ENCODE peak calls at places on chromosomes 3 and 15, in four cellular contexts. Y, E, U and J are unnamed samples.

GRCh38 chr3:71453822-71454512 is 129.6 kb downstream of the FOXP1 start:
- DNase-seq in Y (no peak), E (no peak), U (no peak), J (no peak)

GRCh38 chr3:22959593-22959992 is 243.5 kb upstream of the UBE2E2 start:
- DNase-seq in Y (peak; percentile 40), E (no peak), U (no peak), J (peak; percentile 30)

GRCh38 chr3:152269423-152270144 is 855 bp downstream of the MBNL1 start:
- DNase-seq in Y (no peak), E (peak; percentile 82), U (peak; percentile 83), J (no peak)

GRCh38 chr3:9916346-9916733 is 558 bp upstream of the IL17RC start:
- DNase-seq in Y (no peak), E (peak; percentile 54), U (no peak), J (no peak)

GRCh38 chr3:151877269-151877668 is 3.8 kb downstream of the SUCNR1 start:
- DNase-seq in Y (no peak), E (no peak), U (no peak), J (no peak)

GRCh38 chr15:63855735-63856134 is 22.0 kb upstream of the HERC1 start:
- DNase-seq in Y (no peak), E (no peak), U (no peak), J (no peak)

GRCh38 chr3:116078561-116078960 is 366.7 kb downstream of the LSAMP start:
- DNase-seq in Y (no peak), E (no peak), U (no peak), J (no peak)

GRCh38 chr3:191592105-191592504 is 131.1 kb downstream of the PYDC2 start:
- DNase-seq in Y (no peak), E (no peak), U (no peak), J (no peak)

GRCh38 chr15:68055224-68055705 is 1.1 kb downstream of the PIAS1 start:
- DNase-seq in Y (peak; percentile 70), E (no peak), U (peak; percentile 73), J (peak; percentile 74)